ENCODE peak calls at places on chromosome 18, in four cellular contexts. I is K562, J is GM12878, F is HCT116. H is an unnamed sample.

GRCh38 chr18:79616651-79617518 is 62.7 kb upstream of the CTDP1 start:
- DNase-seq in I (no peak), J (no peak), F (no peak), H (no peak)

GRCh38 chr18:34122724-34123334 is 101.9 kb downstream of the NOL4 start:
- DNase-seq in I (peak), J (peak), F (peak), H (peak)

GRCh38 chr18:63132819-63133200 is 186.8 kb downstream of the BCL2 start:
- DNase-seq in I (no peak), J (no peak), F (no peak), H (no peak)

GRCh38 chr18:11872479-11873136 is 21.4 kb downstream of the CHMP1B start:
- DNase-seq in I (peak), J (no peak), F (peak), H (no peak)

GRCh38 chr18:79942786-79943607 is 8.5 kb downstream of the SLC66A2 start:
- DNase-seq in I (no peak), J (no peak), F (no peak), H (no peak)

GRCh38 chr18:3665187-3665586 is 215.2 kb downstream of the TGIF1 start:
- DNase-seq in I (peak), J (no peak), F (no peak), H (no peak)

GRCh38 chr18:71431171-71431570 is 1113.0 kb downstream of the CBLN2 start:
- DNase-seq in I (no peak), J (no peak), F (no peak), H (no peak)

GRCh38 chr18:41126541-41127235 is 828.3 kb upstream of the PIK3C3 start:
- DNase-seq in I (no peak), J (no peak), F (no peak), H (no peak)

GRCh38 chr18:63253428-63254372 is 65.9 kb downstream of the BCL2 start:
- DNase-seq in I (no peak), J (no peak), F (no peak), H (no peak)

GRCh38 chr18:4107049-4107459 is 348.1 kb downstream of the DLGAP1 start:
- DNase-seq in I (no peak), J (no peak), F (no peak), H (no peak)

GRCh38 chr18:46596119-46596518 is 60.9 kb downstream of the LOXHD1 start:
- DNase-seq in I (no peak), J (no peak), F (no peak), H (no peak)

DNA sequence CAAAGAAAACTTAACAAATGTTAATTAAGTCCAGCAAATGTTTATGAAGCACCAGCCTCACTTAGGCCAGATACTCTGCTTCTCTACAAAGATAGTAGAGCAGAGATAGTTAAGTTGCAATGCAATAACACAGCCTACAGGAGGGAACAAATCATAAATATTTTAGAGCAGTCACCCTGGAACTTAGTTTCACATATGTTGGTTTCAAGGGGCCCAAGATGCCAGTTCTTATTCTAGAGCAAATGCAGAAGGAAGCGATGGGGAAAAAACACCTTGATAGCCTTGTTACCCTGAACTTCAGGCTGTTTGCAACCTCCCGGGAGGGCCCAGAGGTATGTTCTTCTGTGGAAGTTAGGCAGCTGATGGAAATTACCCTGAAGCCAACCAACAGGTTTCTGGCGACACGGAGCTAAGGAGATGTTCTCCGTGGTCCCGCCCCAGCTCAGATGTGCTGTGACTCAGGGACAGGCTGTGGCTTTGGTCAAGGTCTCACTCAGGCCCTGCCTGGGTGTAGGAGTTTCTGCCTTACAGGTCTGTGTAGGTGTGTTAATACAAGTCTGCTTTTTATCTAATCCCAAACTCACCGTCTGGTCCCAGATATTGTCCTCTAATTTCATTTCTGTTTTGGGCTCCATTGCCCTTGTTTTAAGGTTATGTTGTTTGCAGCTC is 3.8 kb downstream of the CTIF start:
- DNase-seq in I (peak), J (no peak), F (no peak), H (no peak)
- H3K9ac ChIP-seq in I (no peak), J (no peak), F (peak), H (no peak)

DNA sequence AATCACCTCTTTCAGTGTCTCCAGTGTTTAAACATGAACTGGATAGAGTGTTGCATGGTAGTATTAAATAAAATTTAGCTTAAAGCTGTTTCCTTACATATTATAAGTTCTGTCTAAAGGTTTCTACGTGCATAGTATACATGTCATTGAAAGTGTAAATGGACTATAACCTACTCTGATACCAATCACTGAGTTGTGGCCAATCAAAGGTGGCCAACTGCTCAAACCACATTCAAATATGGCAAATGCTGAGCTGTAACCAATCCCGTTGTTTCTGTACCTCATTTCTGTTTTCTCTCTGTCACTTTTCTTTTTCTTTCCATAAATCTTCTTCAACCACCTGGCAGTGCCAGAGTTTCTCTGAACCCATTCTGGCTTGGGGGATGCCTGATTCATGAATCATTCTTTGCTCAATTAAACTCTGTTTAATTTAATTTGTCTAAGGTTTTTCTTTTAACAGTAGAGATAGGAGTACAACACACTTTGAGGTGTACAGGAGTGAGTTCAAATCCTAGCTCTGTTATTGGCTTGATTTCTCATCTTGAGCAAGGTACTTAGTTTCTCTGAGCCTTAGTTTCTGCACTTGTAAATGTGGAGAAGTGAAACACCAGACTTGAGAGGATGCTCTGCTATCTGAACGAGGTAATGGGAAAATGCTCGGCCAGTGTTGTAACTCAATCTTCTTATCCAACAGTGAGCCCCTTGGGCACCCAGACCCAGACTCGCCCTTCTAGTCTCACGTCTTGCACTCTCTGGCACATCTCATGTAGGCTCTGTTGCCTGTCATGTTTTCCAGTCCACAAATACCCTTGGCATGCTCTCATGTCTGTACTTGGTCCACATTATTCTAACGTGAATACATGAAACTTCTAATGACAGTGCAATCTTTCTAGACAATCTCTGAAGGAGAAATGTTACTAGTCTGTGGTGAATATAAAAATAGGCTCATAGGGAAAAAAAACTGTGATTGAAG is 228.0 kb downstream of the PIK3C3 start:
- DNase-seq in I (no peak), J (no peak), F (no peak), H (no peak)
- TF ChIP-seq ZNF274 in I (no peak), J (no peak), F (no peak), H (no peak)

GRCh38 chr18:42976869-42977268 is 138.6 kb downstream of the RIT2 start:
- DNase-seq in I (no peak), J (peak), F (no peak), H (no peak)
- H3K9ac ChIP-seq in I (no peak), J (no peak), F (no peak), H (no peak)

GRCh38 chr18:7601249-7601620 is 34.1 kb downstream of the PTPRM start:
- DNase-seq in I (no peak), J (no peak), F (no peak), H (no peak)
- TF ChIP-seq ZNF274 in I (no peak), J (no peak), F (no peak), H (no peak)

GRCh38 chr18:28514699-28515098 is 337.8 kb upstream of the CDH2 start:
- DNase-seq in I (no peak), J (no peak), F (no peak), H (no peak)
- H3K9ac ChIP-seq in I (no peak), J (no peak), F (no peak), H (no peak)

GRCh38 chr18:61823595-61823994 is 69.2 kb downstream of the RNF152 start:
- DNase-seq in I (no peak), J (no peak), F (no peak), H (no peak)

GRCh38 chr18:61820842-61821241 is 72.0 kb downstream of the RNF152 start:
- DNase-seq in I (no peak), J (no peak), F (no peak), H (no peak)

GRCh38 chr18:61824733-61825363 is 68.0 kb downstream of the RNF152 start:
- DNase-seq in I (no peak), J (no peak), F (no peak), H (no peak)

GRCh38 chr18:61821748-61822147 is 71.1 kb downstream of the RNF152 start:
- DNase-seq in I (no peak), J (no peak), F (no peak), H (no peak)

GRCh38 chr18:61822879-61823278 is 69.9 kb downstream of the RNF152 start:
- DNase-seq in I (no peak), J (no peak), F (no peak), H (no peak)
- TF ChIP-seq ZNF274 in I (no peak), J (no peak), F (no peak), H (no peak)

DNA sequence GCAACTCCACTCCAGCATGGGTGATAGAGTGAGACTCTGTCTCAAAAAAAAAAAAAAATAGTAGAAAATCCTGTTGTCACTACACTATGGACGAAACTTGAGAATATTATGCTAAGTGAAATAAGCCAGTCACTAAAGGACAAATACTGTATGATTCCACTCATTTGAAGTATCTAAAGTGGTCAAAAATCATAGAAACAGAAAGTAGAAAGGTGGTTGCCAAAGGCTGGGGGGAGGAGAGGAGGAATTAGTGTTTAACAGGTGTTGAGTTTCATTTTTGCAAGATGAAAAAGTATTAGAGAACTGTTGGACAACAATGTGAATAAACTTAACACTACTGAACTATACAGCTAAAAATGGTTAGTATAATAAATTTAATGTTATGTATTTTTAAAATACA is 18.8 kb upstream of the RMP24 start:
- DNase-seq in I (no peak), J (no peak), F (no peak), H (no peak)
- H3K9ac ChIP-seq in I (no peak), J (no peak), F (no peak), H (no peak)

H was measured in NT2/D1.